ENCODE peak calls at places on chromosomes 3 and 15, in nine cellular contexts. U is stimulated activated naive CD8-positive, alpha-beta T cell treated with anti-CD3 and anti-CD28 coated beads, Interleukin-15, Interleukin-2, amounts not matched to agents 100 U/mL and 50 U/mL, for 24 hours; T is hypothalamus; G is Panc1; C is kidney glomerular epithelial cell; Q is non-pigmented ciliary epithelial cell; R is CD4-positive, CD25-positive, alpha-beta regulatory T cell; E is midbrain; O is Calu3. Z is an unnamed sample.
A peak's percentile ranks its signal among the peaks of the same experiment; 100 is the strongest.

GRCh38 chr3:32176989-32177701 is 61.3 kb upstream of the CMTM8 start:
- DNase-seq in U (peak; percentile 65), T (no peak), G (peak; percentile 68), C (peak; percentile 48), Q (peak; percentile 14), R (peak; percentile 81), E (no peak), O (peak; percentile 83), Z (peak; percentile 33)

GRCh38 chr3:120448707-120449650 is 1.8 kb downstream of the FSTL1 start:
- DNase-seq in U (no peak), T (no peak), G (no peak), C (peak; percentile 79), Q (peak; percentile 58), R (no peak), E (no peak), O (no peak), Z (peak; percentile 84)

GRCh38 chr3:83193526-83193925 is 1432.1 kb upstream of the GBE1 start:
- DNase-seq in U (no peak), T (no peak), G (no peak), C (peak; percentile 12), Q (peak; percentile 26), R (no peak), E (no peak), O (no peak), Z (no peak)

GRCh38 chr3:121723485-121723884 is 26.1 kb downstream of the GOLGB1 start:
- DNase-seq in U (no peak), T (no peak), G (no peak), C (no peak), Q (no peak), R (no peak), E (no peak), O (no peak), Z (no peak)

GRCh38 chr15:76098685-76099084 is 38.9 kb downstream of the TMEM266 start:
- DNase-seq in U (no peak), T (no peak), G (no peak), C (no peak), Q (no peak), R (no peak), E (no peak), O (no peak), Z (no peak)

GRCh38 chr15:99943466-99943865 is 210.2 kb upstream of the LYSMD4 start:
- DNase-seq in U (no peak), T (no peak), G (no peak), C (no peak), Q (no peak), R (no peak), E (no peak), O (no peak), Z (no peak)

GRCh38 chr3:53255775-53256703 is at the start of gene TKT:
- DNase-seq in U (peak; percentile 89), T (peak; percentile 88), G (no peak), C (peak; percentile 68), Q (peak; percentile 58), R (peak; percentile 91), E (peak; percentile 88), O (peak; percentile 86), Z (peak; percentile 99)

GRCh38 chr3:175273573-175273972 is 414.4 kb downstream of the NAALADL2 start:
- DNase-seq in U (no peak), T (no peak), G (no peak), C (no peak), Q (no peak), R (no peak), E (no peak), O (no peak), Z (no peak)

GRCh38 chr3:185687479-185687878 is 101.4 kb downstream of the SENP2 start:
- DNase-seq in U (no peak), T (no peak), G (no peak), C (no peak), Q (no peak), R (no peak), E (no peak), O (peak; percentile 25), Z (no peak)